ENCODE peak calls at places on chromosomes 1 and 21, in five cellular contexts. O, J, G, Y and H are unnamed samples.

GRCh38 chr21:37087188-37087587 is 14.1 kb downstream of the TTC3 start:
- DNase-seq in O (no peak), J (no peak), G (no peak), Y (no peak), H (no peak)

GRCh38 chr1:162388083-162388594 is 6.6 kb downstream of the C1orf226 start:
- DNase-seq in O (no peak), J (no peak), G (no peak), Y (no peak), H (no peak)

GRCh38 chr1:2073382-2074230 is 23.4 kb downstream of the PRKCZ start:
- DNase-seq in O (peak), J (peak), G (no peak), Y (no peak), H (no peak)

GRCh38 chr1:201556841-201557571 is 18.1 kb downstream of the NAV1 start:
- DNase-seq in O (no peak), J (peak), G (no peak), Y (no peak), H (no peak)

GRCh38 chr1:41360074-41361027 is 883 bp upstream of the FOXO6 start:
- DNase-seq in O (no peak), J (no peak), G (no peak), Y (peak), H (peak)

GRCh38 chr1:102529446-102529845 is 532.7 kb upstream of the OLFM3 start:
- DNase-seq in O (no peak), J (no peak), G (no peak), Y (no peak), H (no peak)

GRCh38 chr1:8082945-8083344 is 56.8 kb upstream of the ERRFI1 start:
- DNase-seq in O (no peak), J (no peak), G (no peak), Y (no peak), H (no peak)

GRCh38 chr1:160377585-160378206 is 10.8 kb downstream of the NHLH1 start:
- DNase-seq in O (no peak), J (no peak), G (no peak), Y (no peak), H (no peak)

GRCh38 chr1:226611301-226611700 is 62.7 kb downstream of the STUM start:
- DNase-seq in O (no peak), J (no peak), G (no peak), Y (peak), H (no peak)

GRCh38 chr1:74641876-74642275 is 31.7 kb downstream of the ERICH3 start:
- DNase-seq in O (no peak), J (no peak), G (no peak), Y (no peak), H (no peak)

GRCh38 chr1:88892146-88892877 is 945 bp upstream of the GTF2B start:
- DNase-seq in O (no peak), J (no peak), G (no peak), Y (no peak), H (no peak)

GRCh38 chr1:38420666-38421065 is 374.1 kb upstream of the POU3F1 start:
- DNase-seq in O (no peak), J (no peak), G (no peak), Y (no peak), H (no peak)